ENCODE peak calls at places on chromosomes 13 and 19, in five cellular contexts. J is GM19239, W is T-helper 17 cell, F is EL, L is smooth muscle cell of the brain vasculature. K is an unnamed sample.

GRCh38 chr13:80131204-80131603 is 209.7 kb downstream of the SPRY2 start:
- DNase-seq in J (no peak), W (no peak), F (peak), L (no peak), K (peak)

GRCh38 chr19:40717880-40718773 is 1.2 kb downstream of the ITPKC start:
- DNase-seq in J (no peak), W (no peak), F (peak), L (no peak), K (no peak)

GRCh38 chr13:75723927-75724326 is 87.8 kb downstream of the LMO7 start:
- DNase-seq in J (no peak), W (no peak), F (peak), L (no peak), K (no peak)

GRCh38 chr19:15286688-15287355 is 45.5 kb downstream of the BRD4 start:
- DNase-seq in J (no peak), W (no peak), F (no peak), L (no peak), K (no peak)

GRCh38 chr13:98300956-98301641 is 124.0 kb upstream of the RNF113B start:
- DNase-seq in J (no peak), W (no peak), F (peak), L (no peak), K (peak)

GRCh38 chr19:29867984-29868383 is 56.2 kb downstream of the CCNE1 start:
- DNase-seq in J (no peak), W (no peak), F (no peak), L (no peak), K (no peak)

GRCh38 chr19:2567580-2567979 is 91.7 kb downstream of the GADD45B start:
- DNase-seq in J (no peak), W (no peak), F (no peak), L (no peak), K (no peak)

GRCh38 chr13:39347926-39348901 is 254.8 kb downstream of the LHFPL6 start:
- DNase-seq in J (no peak), W (no peak), F (no peak), L (peak), K (no peak)

GRCh38 chr13:65302691-65303090 is 1927.4 kb downstream of the PCDH9 start:
- DNase-seq in J (no peak), W (no peak), F (no peak), L (no peak), K (no peak)

K was measured in A172.